ENCODE peak calls at places on chromosomes 5 and 9, in nine cellular contexts. One of them, this sample, is unnamed.

GRCh38 chr5:14040542-14040941 is 96.1 kb upstream of the DNAH5 start:
- DNase-seq in cardiac fibroblast: no peak
- DNase-seq in hypothalamus: no peak
- DNase-seq in Ammon's horn: no peak
- DNase-seq in GM12878: no peak
- DNase-seq in GM12892: no peak
- DNase-seq in NCI-H345: no peak
- DNase-seq in activated CD4-positive, alpha-beta T cell treated with anti-CD3 and anti-CD28 coated beads, Interleukin-2, amount 50 U/mL, for 1 hour: no peak
- DNase-seq in head of caudate nucleus: no peak
- DNase-seq in this sample: no peak

GRCh38 chr9:20078246-20078645 is 289.4 kb upstream of the SLC24A2 start:
- DNase-seq in GM12878: no peak
- DNase-seq in cardiac fibroblast: no peak
- DNase-seq in activated CD4-positive, alpha-beta T cell treated with anti-CD3 and anti-CD28 coated beads, Interleukin-2, amount 50 U/mL, for 1 hour: no peak
- DNase-seq in NCI-H345: no peak
- DNase-seq in Ammon's horn: no peak
- DNase-seq in head of caudate nucleus: no peak
- DNase-seq in GM12892: no peak
- DNase-seq in hypothalamus: no peak
- DNase-seq in this sample: no peak

GRCh38 chr9:87874320-87874655 is 8.4 kb upstream of the SPATA31E1 start:
- DNase-seq in NCI-H345: no peak
- DNase-seq in activated CD4-positive, alpha-beta T cell treated with anti-CD3 and anti-CD28 coated beads, Interleukin-2, amount 50 U/mL, for 1 hour: no peak
- DNase-seq in Ammon's horn: no peak
- DNase-seq in GM12892: no peak
- DNase-seq in hypothalamus: no peak
- DNase-seq in cardiac fibroblast: no peak
- DNase-seq in head of caudate nucleus: no peak
- DNase-seq in GM12878: no peak
- DNase-seq in this sample: no peak

GRCh38 chr9:111094433-111095421 is 56.5 kb upstream of the LPAR1 start:
- DNase-seq in GM12892: no peak
- DNase-seq in activated CD4-positive, alpha-beta T cell treated with anti-CD3 and anti-CD28 coated beads, Interleukin-2, amount 50 U/mL, for 1 hour: no peak
- DNase-seq in hypothalamus: no peak
- DNase-seq in cardiac fibroblast: peak
- DNase-seq in Ammon's horn: peak
- DNase-seq in NCI-H345: no peak
- DNase-seq in head of caudate nucleus: no peak
- DNase-seq in GM12878: peak
- DNase-seq in this sample: peak

GRCh38 chr9:73080110-73080683 is 71.5 kb upstream of the ANXA1 start:
- DNase-seq in head of caudate nucleus: no peak
- DNase-seq in activated CD4-positive, alpha-beta T cell treated with anti-CD3 and anti-CD28 coated beads, Interleukin-2, amount 50 U/mL, for 1 hour: no peak
- DNase-seq in hypothalamus: no peak
- DNase-seq in NCI-H345: no peak
- DNase-seq in GM12878: no peak
- DNase-seq in cardiac fibroblast: no peak
- DNase-seq in Ammon's horn: peak
- DNase-seq in GM12892: no peak
- DNase-seq in this sample: peak

GRCh38 chr5:179345429-179346321 is at the start of gene ADAMTS2:
- DNase-seq in GM12892: no peak
- DNase-seq in cardiac fibroblast: peak
- DNase-seq in activated CD4-positive, alpha-beta T cell treated with anti-CD3 and anti-CD28 coated beads, Interleukin-2, amount 50 U/mL, for 1 hour: no peak
- DNase-seq in GM12878: no peak
- DNase-seq in hypothalamus: peak
- DNase-seq in Ammon's horn: peak
- DNase-seq in NCI-H345: no peak
- DNase-seq in head of caudate nucleus: peak
- DNase-seq in this sample: peak

GRCh38 chr9:76617510-76618194 is 146.6 kb upstream of the PCA3 start:
- DNase-seq in cardiac fibroblast: no peak
- DNase-seq in GM12892: no peak
- DNase-seq in head of caudate nucleus: no peak
- DNase-seq in activated CD4-positive, alpha-beta T cell treated with anti-CD3 and anti-CD28 coated beads, Interleukin-2, amount 50 U/mL, for 1 hour: no peak
- DNase-seq in NCI-H345: no peak
- DNase-seq in GM12878: no peak
- DNase-seq in hypothalamus: no peak
- DNase-seq in Ammon's horn: no peak
- DNase-seq in this sample: no peak

GRCh38 chr5:83767409-83767992 is 46.8 kb upstream of the HAPLN1 start:
- DNase-seq in head of caudate nucleus: no peak
- DNase-seq in Ammon's horn: no peak
- DNase-seq in GM12892: no peak
- DNase-seq in GM12878: no peak
- DNase-seq in cardiac fibroblast: no peak
- DNase-seq in hypothalamus: no peak
- DNase-seq in activated CD4-positive, alpha-beta T cell treated with anti-CD3 and anti-CD28 coated beads, Interleukin-2, amount 50 U/mL, for 1 hour: no peak
- DNase-seq in NCI-H345: no peak
- DNase-seq in this sample: no peak

GRCh38 chr9:120755827-120756434 is 37.3 kb downstream of the FBXW2 start:
- DNase-seq in Ammon's horn: peak
- DNase-seq in NCI-H345: peak
- DNase-seq in cardiac fibroblast: peak
- DNase-seq in GM12892: peak
- DNase-seq in GM12878: peak
- DNase-seq in activated CD4-positive, alpha-beta T cell treated with anti-CD3 and anti-CD28 coated beads, Interleukin-2, amount 50 U/mL, for 1 hour: peak
- DNase-seq in hypothalamus: peak
- DNase-seq in head of caudate nucleus: peak
- DNase-seq in this sample: peak

GRCh38 chr9:110536802-110537201 is 42.7 kb downstream of the SVEP1 start:
- DNase-seq in NCI-H345: no peak
- DNase-seq in GM12878: no peak
- DNase-seq in Ammon's horn: no peak
- DNase-seq in GM12892: no peak
- DNase-seq in head of caudate nucleus: no peak
- DNase-seq in hypothalamus: no peak
- DNase-seq in cardiac fibroblast: peak
- DNase-seq in activated CD4-positive, alpha-beta T cell treated with anti-CD3 and anti-CD28 coated beads, Interleukin-2, amount 50 U/mL, for 1 hour: no peak
- DNase-seq in this sample: no peak

GRCh38 chr9:4365055-4365454 is 65.2 kb upstream of the GLIS3 start:
- DNase-seq in hypothalamus: no peak
- DNase-seq in NCI-H345: no peak
- DNase-seq in activated CD4-positive, alpha-beta T cell treated with anti-CD3 and anti-CD28 coated beads, Interleukin-2, amount 50 U/mL, for 1 hour: no peak
- DNase-seq in head of caudate nucleus: no peak
- DNase-seq in GM12892: no peak
- DNase-seq in cardiac fibroblast: no peak
- DNase-seq in GM12878: no peak
- DNase-seq in Ammon's horn: no peak
- DNase-seq in this sample: no peak

GRCh38 chr9:133994359-133995011 is 2.4 kb upstream of the VAV2 start:
- DNase-seq in GM12878: no peak
- DNase-seq in GM12892: peak
- DNase-seq in hypothalamus: peak
- DNase-seq in activated CD4-positive, alpha-beta T cell treated with anti-CD3 and anti-CD28 coated beads, Interleukin-2, amount 50 U/mL, for 1 hour: peak
- DNase-seq in Ammon's horn: peak
- DNase-seq in cardiac fibroblast: peak
- DNase-seq in head of caudate nucleus: peak
- DNase-seq in NCI-H345: peak
- DNase-seq in this sample: peak